ENCODE peak calls at places on chromosomes 12 and 14, in four cellular contexts. F, D, B and Q are unnamed samples.

GRCh38 chr12:113241191-113242017 is 20.1 kb downstream of the TPCN1 start:
- DNase-seq in F (no peak), D (no peak), B (peak; percentile 96), Q (no peak)

GRCh38 chr12:53060064-53060720 is 10.3 kb downstream of the TNS2 start:
- DNase-seq in F (no peak), D (no peak), B (no peak), Q (no peak)

GRCh38 chr12:43309845-43310405 is 242.1 kb downstream of the ADAMTS20 start:
- DNase-seq in F (no peak), D (no peak), B (peak; percentile 99), Q (no peak)

GRCh38 chr14:103520657-103521437 is 1.8 kb downstream of the CKB start:
- DNase-seq in F (peak; percentile 94), D (peak; percentile 53), B (peak; percentile 40), Q (peak; percentile 87)

GRCh38 chr12:24697769-24698168 is 251.1 kb downstream of the BCAT1 start:
- DNase-seq in F (no peak), D (no peak), B (no peak), Q (no peak)

GRCh38 chr14:88786715-88787114 is 6.0 kb downstream of the EML5 start:
- DNase-seq in F (no peak), D (no peak), B (no peak), Q (no peak)

GRCh38 chr12:51183816-51184215 is 10.9 kb upstream of the TFCP2 start:
- DNase-seq in F (no peak), D (no peak), B (peak; percentile 67), Q (no peak)

GRCh38 chr12:52579468-52580450 is 6.1 kb upstream of the KRT74 start:
- DNase-seq in F (no peak), D (no peak), B (no peak), Q (no peak)

GRCh38 chr14:54762296-54762695 is 140.3 kb downstream of the GCH1 start:
- DNase-seq in F (no peak), D (no peak), B (peak; percentile 49), Q (no peak)

GRCh38 chr12:64098709-64099354 is 123.3 kb downstream of the KICS2 start:
- DNase-seq in F (no peak), D (no peak), B (peak; percentile 84), Q (no peak)

GRCh38 chr12:6961278-6961694 is 9.2 kb downstream of the PHB2 start:
- DNase-seq in F (peak; percentile 92), D (no peak), B (no peak), Q (peak; percentile 52)
- TF ChIP-seq CTCF in F (no peak), D (no peak), B (no peak), Q (no peak)

DNA sequence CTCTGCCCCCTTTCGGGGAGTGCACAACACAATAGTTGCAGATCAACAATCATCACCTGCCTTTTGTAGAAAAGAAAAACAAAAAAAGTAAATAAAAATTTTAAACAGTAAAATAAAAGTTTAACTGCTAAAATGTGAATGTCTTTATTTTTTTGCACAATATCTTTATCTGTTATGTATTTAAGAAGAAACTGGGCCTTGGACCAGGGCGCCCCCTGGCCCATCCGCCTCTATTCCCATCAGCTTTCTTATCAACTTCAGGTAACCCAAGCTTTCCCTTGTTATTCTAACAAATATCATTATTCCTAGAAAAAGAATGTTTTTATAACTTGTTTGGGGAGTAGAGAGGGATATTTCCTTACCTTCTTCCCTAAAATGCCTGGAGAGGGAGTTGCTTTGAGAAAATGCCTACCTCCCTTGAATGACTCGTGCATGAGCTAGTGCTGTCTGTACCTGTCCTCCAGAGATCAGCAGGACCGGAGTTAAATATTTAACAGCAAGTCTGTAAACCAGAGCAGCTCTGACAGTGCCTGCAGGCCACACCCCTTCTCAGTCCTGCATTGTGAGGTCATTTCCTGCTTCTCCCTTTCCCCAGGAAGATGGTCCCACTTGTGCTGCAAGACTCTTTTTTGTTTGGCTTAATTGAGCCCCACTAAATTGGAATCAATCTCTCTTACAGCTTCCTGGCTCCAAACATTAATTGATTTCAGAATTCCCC is 192.8 kb upstream of the RGS6 start:
- DNase-seq in F (no peak), D (peak; percentile 54), B (peak; percentile 43), Q (no peak)
- TF ChIP-seq CTCF in F (no peak), D (no peak), B (no peak), Q (no peak)

GRCh38 chr14:83467811-83468210 is 1934.2 kb upstream of the SEL1L start:
- DNase-seq in F (no peak), D (no peak), B (peak; percentile 27), Q (no peak)

GRCh38 chr14:83462759-83463158 is 1929.1 kb upstream of the SEL1L start:
- DNase-seq in F (no peak), D (no peak), B (no peak), Q (no peak)

GRCh38 chr14:83463500-83464098 is 1929.9 kb upstream of the SEL1L start:
- DNase-seq in F (no peak), D (no peak), B (peak; percentile 70), Q (peak; percentile 3)
- TF ChIP-seq CTCF in F (peak; percentile 76), D (peak; percentile 33), B (peak; percentile 73), Q (peak; percentile 33)

DNA sequence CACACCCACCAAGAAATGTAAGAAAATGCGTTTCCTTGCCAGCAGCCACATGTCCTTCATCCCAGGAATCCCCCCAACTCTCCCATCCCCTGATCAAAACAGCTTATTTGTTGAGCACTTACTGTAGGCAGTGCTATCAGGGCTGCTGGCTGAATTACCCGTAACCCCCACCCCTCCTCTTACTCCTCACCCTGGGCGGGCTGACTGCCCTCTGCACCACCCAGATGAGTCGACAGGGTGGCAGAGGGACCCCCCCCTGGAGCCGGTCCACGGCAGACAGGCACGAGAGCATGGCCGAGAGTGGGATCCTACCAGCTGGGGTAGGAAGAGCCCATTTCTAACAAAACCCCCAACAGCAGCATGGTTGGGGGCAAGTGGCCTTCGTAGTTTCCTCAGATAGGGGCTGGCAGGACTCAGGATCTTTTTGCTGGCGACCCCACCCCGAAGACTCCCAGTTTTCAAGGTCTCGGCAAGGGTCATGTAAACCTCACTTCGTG is 1.1 kb upstream of the RHOF start:
- DNase-seq in F (peak; percentile 81), D (no peak), B (no peak), Q (no peak)
- TF ChIP-seq CTCF in F (no peak), D (no peak), B (no peak), Q (no peak)